ENCODE peak calls at places on chromosomes 3 and 15, in ten cellular contexts. X is AG09309, K is HFFc6, T is memory B cell, Q is uterus, B is GM10248, D is AG08395, M is T-helper 1 cell, Z is adrenal gland, O is RWPE2. N is an unnamed sample.

GRCh38 chr3:43291546-43291945 is 5.2 kb downstream of the SNRK start:
- DNase-seq in Z (no peak), D (no peak), K (peak), B (no peak), O (no peak), T (no peak), X (no peak), M (no peak), Q (no peak), N (no peak)

GRCh38 chr15:62866366-62866765 is 176.2 kb upstream of the TPM1 start:
- DNase-seq in D (no peak), O (no peak), T (no peak), X (no peak), M (no peak), B (no peak), K (no peak), Z (no peak), Q (no peak), N (no peak)

GRCh38 chr3:141330718-141331369 is 37.5 kb upstream of the ZBTB38 start:
- DNase-seq in X (no peak), D (no peak), O (no peak), Q (no peak), K (no peak), T (no peak), Z (no peak), B (no peak), M (no peak), N (no peak)

GRCh38 chr15:28913171-28913765 is 27.5 kb downstream of the APBA2 start:
- DNase-seq in O (peak), K (no peak), T (no peak), Z (no peak), Q (no peak), B (no peak), X (no peak), M (no peak), D (no peak), N (no peak)

GRCh38 chr15:37253877-37254276 is 153.5 kb upstream of the MEIS2 start:
- DNase-seq in X (no peak), Z (no peak), K (peak), T (no peak), M (no peak), D (no peak), B (no peak), Q (no peak), O (no peak), N (no peak)

GRCh38 chr3:69649120-69649519 is 90.1 kb upstream of the MITF start:
- DNase-seq in X (no peak), B (no peak), K (no peak), O (no peak), T (no peak), Z (no peak), D (no peak), M (no peak), Q (no peak), N (no peak)

GRCh38 chr3:196835081-196835480 is 32.6 kb upstream of the SENP5 start:
- DNase-seq in T (no peak), X (no peak), Z (no peak), M (no peak), D (no peak), Q (no peak), O (no peak), K (no peak), B (no peak), N (no peak)

GRCh38 chr3:154887869-154888268 is 192.2 kb upstream of the MME start:
- DNase-seq in Z (no peak), B (no peak), X (no peak), K (no peak), D (no peak), M (no peak), O (no peak), Q (no peak), T (no peak), N (no peak)

GRCh38 chr3:33831053-33831452 is 32.6 kb downstream of the PDCD6IP start:
- DNase-seq in K (peak), Q (no peak), X (peak), D (no peak), O (no peak), M (no peak), T (no peak), B (no peak), Z (no peak), N (no peak)

GRCh38 chr15:33801954-33802353 is 166.3 kb upstream of the CHRM5 start:
- DNase-seq in D (no peak), T (no peak), O (no peak), Z (no peak), X (no peak), Q (no peak), M (no peak), B (no peak), K (peak), N (no peak)

GRCh38 chr3:24608701-24609387 is 114.2 kb upstream of the THRB start:
- DNase-seq in B (no peak), M (no peak), Z (no peak), T (no peak), D (peak), X (no peak), K (no peak), Q (peak), O (no peak), N (no peak)

GRCh38 chr15:101123222-101123910 is 128.5 kb downstream of the CHSY1 start:
- DNase-seq in Q (no peak), T (no peak), O (no peak), K (peak), M (no peak), D (peak), B (no peak), Z (no peak), X (peak), N (no peak)

GRCh38 chr3:64838150-64838735 is 150.4 kb upstream of the ADAMTS9 start:
- DNase-seq in K (no peak), T (no peak), Q (no peak), Z (no peak), B (no peak), M (no peak), D (no peak), O (no peak), X (no peak), N (no peak)

GRCh38 chr3:193970773-193971206 is 165.2 kb upstream of the HES1 start:
- DNase-seq in Z (no peak), B (no peak), D (no peak), Q (no peak), X (no peak), K (no peak), O (no peak), M (no peak), T (no peak), N (no peak)

N was measured in GM12891.